ENCODE peak calls at places on chromosomes 2 and 18, in four cellular contexts. J is EH, N is putamen, K is foreskin melanocyte. U is an unnamed sample.

GRCh38 chr2:231816327-231817026 is 30.2 kb downstream of the COPS7B start:
- DNase-seq in K (no peak), N (no peak), J (no peak), U (no peak)

GRCh38 chr2:28035816-28036215 is 145.3 kb downstream of the BABAM2 start:
- DNase-seq in K (no peak), N (no peak), J (no peak), U (no peak)

GRCh38 chr2:69222984-69223658 is 163.9 kb downstream of the GFPT1 start:
- DNase-seq in K (peak; percentile 28), J (peak; percentile 83), N (no peak), U (peak; percentile 35)

GRCh38 chr2:191148766-191149165 is 2.0 kb downstream of the STAT4 start:
- DNase-seq in N (no peak), J (no peak), K (no peak), U (no peak)

GRCh38 chr2:124032799-124033198 is 7.7 kb downstream of the CNTNAP5 start:
- DNase-seq in N (no peak), J (no peak), K (no peak), U (no peak)

GRCh38 chr18:46624127-46624526 is 32.9 kb downstream of the LOXHD1 start:
- DNase-seq in N (peak; percentile 61), K (no peak), J (no peak), U (no peak)

GRCh38 chr2:226796840-226797288 is 2.8 kb downstream of the IRS1 start:
- DNase-seq in K (no peak), N (no peak), J (peak; percentile 26), U (no peak)

GRCh38 chr18:30889582-30890301 is 152.8 kb downstream of the DSC3 start:
- DNase-seq in J (no peak), K (peak; percentile 37), N (peak; percentile 27), U (peak; percentile 50)

GRCh38 chr18:9117980-9118841 is 15.7 kb downstream of the NDUFV2 start:
- DNase-seq in K (no peak), N (no peak), J (no peak), U (no peak)

GRCh38 chr2:196988599-196988998 is 62.1 kb upstream of the PGAP1 start:
- DNase-seq in N (no peak), J (no peak), K (no peak), U (peak; percentile 31)

GRCh38 chr2:42133771-42134195 is 35.4 kb upstream of the EML4 start:
- DNase-seq in J (no peak), N (no peak), K (no peak), U (no peak)

GRCh38 chr2:66305714-66306113 is 129.2 kb upstream of the MEIS1 start:
- DNase-seq in J (peak; percentile 1), N (peak; percentile 74), K (peak; percentile 96), U (peak; percentile 99)

GRCh38 chr2:121648611-121649401 is 456 bp downstream of the CLASP1 start:
- DNase-seq in K (peak; percentile 39), J (peak; percentile 63), N (peak; percentile 57), U (peak; percentile 53)

GRCh38 chr2:9417725-9418124 is 5.6 kb downstream of the ITGB1BP1 start:
- DNase-seq in J (no peak), N (no peak), K (no peak), U (no peak)

GRCh38 chr2:166494140-166494544 is at the start of gene SCN7A:
- DNase-seq in J (peak; percentile 7), K (no peak), N (no peak), U (no peak)

GRCh38 chr2:109339519-109339991 is 210.6 kb downstream of the SH3RF3 start:
- DNase-seq in N (no peak), J (peak; percentile 94), K (no peak), U (no peak)

GRCh38 chr2:239609162-239609561 is 208.3 kb upstream of the HDAC4 start:
- DNase-seq in N (no peak), K (no peak), J (no peak), U (no peak)

GRCh38 chr2:47227532-47228166 is 72.5 kb upstream of the STPG4 start:
- DNase-seq in N (no peak), K (no peak), J (no peak), U (no peak)

GRCh38 chr18:56162871-56163270 is 475.5 kb downstream of the TXNL1 start:
- DNase-seq in K (no peak), J (peak; percentile 51), N (no peak), U (no peak)

GRCh38 chr18:43192408-43192807 is 76.9 kb upstream of the RIT2 start:
- DNase-seq in J (no peak), N (no peak), K (no peak), U (no peak)

GRCh38 chr18:29712785-29713184 is 1329.8 kb downstream of the DSC3 start:
- DNase-seq in K (no peak), N (no peak), J (no peak), U (no peak)

GRCh38 chr2:165953306-165953654 is 296 bp downstream of the TTC21B start:
- DNase-seq in N (no peak), K (no peak), J (no peak), U (no peak)

U was measured in SK-MEL-5.